ENCODE peak calls at places on chromosomes 12 and 14, in five cellular contexts. One of them, this sample, is unnamed.

GRCh38 chr14:102848830-102849521 is 71.7 kb downstream of the TRAF3 start:
- DNase-seq in ovary: peak; percentile 60
- DNase-seq in heart left ventricle: peak; percentile 33
- DNase-seq in uterus: no peak
- DNase-seq in body of pancreas: peak; percentile 50
- DNase-seq in this sample: peak; percentile 79

GRCh38 chr12:88544991-88545684 is 35.1 kb downstream of the KITLG start:
- DNase-seq in body of pancreas: no peak
- DNase-seq in heart left ventricle: no peak
- DNase-seq in uterus: no peak
- DNase-seq in ovary: no peak
- DNase-seq in this sample: no peak

GRCh38 chr12:14256555-14257169 is 108.8 kb upstream of the ATF7IP start:
- DNase-seq in ovary: peak; percentile 83
- DNase-seq in heart left ventricle: peak; percentile 83
- DNase-seq in uterus: peak; percentile 85
- DNase-seq in body of pancreas: peak; percentile 87
- DNase-seq in this sample: peak; percentile 92

GRCh38 chr12:25194211-25194610 is 749 bp downstream of the DNAI7 start:
- DNase-seq in heart left ventricle: no peak
- DNase-seq in body of pancreas: no peak
- DNase-seq in ovary: no peak
- DNase-seq in uterus: no peak
- DNase-seq in this sample: no peak

GRCh38 chr12:104682790-104683279 is 226.1 kb downstream of the CHST11 start:
- DNase-seq in body of pancreas: no peak
- DNase-seq in ovary: no peak
- DNase-seq in uterus: no peak
- DNase-seq in heart left ventricle: no peak
- DNase-seq in this sample: no peak

GRCh38 chr12:26177303-26177702 is 18.1 kb upstream of the SSPN start:
- DNase-seq in body of pancreas: no peak
- DNase-seq in heart left ventricle: no peak
- DNase-seq in uterus: no peak
- DNase-seq in ovary: no peak
- DNase-seq in this sample: no peak

GRCh38 chr12:11762723-11763326 is 113.4 kb downstream of the ETV6 start:
- DNase-seq in heart left ventricle: no peak
- DNase-seq in uterus: no peak
- DNase-seq in ovary: no peak
- DNase-seq in body of pancreas: no peak
- DNase-seq in this sample: no peak

GRCh38 chr12:43578782-43579181 is 26.8 kb upstream of the ADAMTS20 start:
- DNase-seq in uterus: no peak
- DNase-seq in ovary: no peak
- DNase-seq in heart left ventricle: no peak
- DNase-seq in body of pancreas: no peak
- DNase-seq in this sample: no peak

GRCh38 chr12:108768591-108769500 is 37.5 kb upstream of the CORO1C start:
- DNase-seq in heart left ventricle: no peak
- DNase-seq in uterus: no peak
- DNase-seq in body of pancreas: peak; percentile 71
- DNase-seq in ovary: no peak
- DNase-seq in this sample: peak; percentile 87

GRCh38 chr14:98177551-98177950 is 1094.4 kb downstream of the BCL11B start:
- DNase-seq in heart left ventricle: no peak
- DNase-seq in ovary: no peak
- DNase-seq in uterus: no peak
- DNase-seq in body of pancreas: no peak
- DNase-seq in this sample: no peak

GRCh38 chr12:67647547-67648305 is 819 bp upstream of the DYRK2 start:
- DNase-seq in ovary: peak; percentile 81
- DNase-seq in uterus: peak; percentile 75
- DNase-seq in body of pancreas: peak; percentile 84
- DNase-seq in heart left ventricle: peak; percentile 85
- DNase-seq in this sample: peak; percentile 90

GRCh38 chr14:95157195-95157986 is at the start of gene DICER1:
- DNase-seq in heart left ventricle: peak; percentile 98
- DNase-seq in ovary: peak; percentile 99
- DNase-seq in uterus: peak; percentile 97
- DNase-seq in body of pancreas: peak; percentile 98
- DNase-seq in this sample: peak; percentile 96
- TF ChIP-seq POLR2A in heart left ventricle: peak; percentile 84
- TF ChIP-seq POLR2A in ovary: peak; percentile 61
- TF ChIP-seq POLR2A in uterus: peak; percentile 53
- TF ChIP-seq POLR2A in body of pancreas: peak; percentile 63
- TF ChIP-seq POLR2A in this sample: no peak

GRCh38 chr12:53101931-53102781 is 1.1 kb upstream of the SOAT2 start:
- DNase-seq in heart left ventricle: no peak
- DNase-seq in uterus: no peak
- DNase-seq in ovary: peak; percentile 33
- DNase-seq in body of pancreas: no peak
- DNase-seq in this sample: no peak
- H3K4me1 ChIP-seq in heart left ventricle: peaks cover 16% of the 10 kb centered on the region
- H3K4me1 ChIP-seq in uterus: no peaks in the 10 kb centered on the region
- H3K4me1 ChIP-seq in ovary: peaks cover 5% of the 10 kb centered on the region
- H3K4me1 ChIP-seq in body of pancreas: peaks cover 43% of the 10 kb centered on the region
- H3K4me1 ChIP-seq in this sample: peaks cover 21% of the 10 kb centered on the region

GRCh38 chr12:75814856-75815754 is 216.5 kb downstream of the PHLDA1 start:
- DNase-seq in body of pancreas: no peak
- DNase-seq in heart left ventricle: peak; percentile 46
- DNase-seq in ovary: no peak
- DNase-seq in uterus: peak; percentile 56
- DNase-seq in this sample: no peak

GRCh38 chr12:75809745-75810144 is 221.8 kb downstream of the PHLDA1 start:
- DNase-seq in heart left ventricle: no peak
- DNase-seq in ovary: no peak
- DNase-seq in uterus: no peak
- DNase-seq in body of pancreas: no peak
- DNase-seq in this sample: no peak

GRCh38 chr12:75812341-75813018 is 219.1 kb downstream of the PHLDA1 start:
- DNase-seq in body of pancreas: no peak
- DNase-seq in ovary: no peak
- DNase-seq in uterus: peak; percentile 20
- DNase-seq in heart left ventricle: no peak
- DNase-seq in this sample: no peak

GRCh38 chr12:75815756-75816155 is 215.8 kb downstream of the PHLDA1 start:
- DNase-seq in uterus: no peak
- DNase-seq in ovary: no peak
- DNase-seq in body of pancreas: no peak
- DNase-seq in heart left ventricle: no peak
- DNase-seq in this sample: no peak

GRCh38 chr12:75813066-75813465 is 218.5 kb downstream of the PHLDA1 start:
- DNase-seq in uterus: no peak
- DNase-seq in heart left ventricle: no peak
- DNase-seq in body of pancreas: no peak
- DNase-seq in ovary: no peak
- DNase-seq in this sample: no peak
- H3K4me3 ChIP-seq in uterus: no peak overlapping the region
- H3K4me3 ChIP-seq in heart left ventricle: no peak overlapping the region
- H3K4me3 ChIP-seq in body of pancreas: no peak overlapping the region
- H3K4me3 ChIP-seq in ovary: no peak overlapping the region
- H3K4me3 ChIP-seq in this sample: no peak overlapping the region

GRCh38 chr14:70909788-70910614 is 2.7 kb downstream of the PCNX1 start:
- DNase-seq in heart left ventricle: no peak
- DNase-seq in body of pancreas: no peak
- DNase-seq in uterus: peak; percentile 23
- DNase-seq in ovary: no peak
- DNase-seq in this sample: no peak

GRCh38 chr14:70906785-70907171 is 481 bp upstream of the PCNX1 start:
- DNase-seq in heart left ventricle: no peak
- DNase-seq in ovary: no peak
- DNase-seq in body of pancreas: no peak
- DNase-seq in uterus: no peak
- DNase-seq in this sample: no peak

GRCh38 chr14:70907172-70907995 is at the start of gene PCNX1:
- DNase-seq in uterus: peak; percentile 88
- DNase-seq in body of pancreas: peak; percentile 92
- DNase-seq in heart left ventricle: peak; percentile 91
- DNase-seq in ovary: peak; percentile 94
- DNase-seq in this sample: peak; percentile 98

GRCh38 chr14:70908918-70909641 is 1.8 kb downstream of the PCNX1 start:
- DNase-seq in ovary: no peak
- DNase-seq in uterus: no peak
- DNase-seq in body of pancreas: no peak
- DNase-seq in heart left ventricle: no peak
- DNase-seq in this sample: no peak

GRCh38 chr14:70907996-70908917 is 998 bp downstream of the PCNX1 start:
- DNase-seq in uterus: peak; percentile 49
- DNase-seq in heart left ventricle: peak; percentile 61
- DNase-seq in body of pancreas: peak; percentile 64
- DNase-seq in ovary: peak; percentile 82
- DNase-seq in this sample: peak; percentile 92
- TF ChIP-seq POLR2A in uterus: no peak
- TF ChIP-seq POLR2A in heart left ventricle: no peak
- TF ChIP-seq POLR2A in body of pancreas: no peak
- TF ChIP-seq POLR2A in ovary: peak; percentile 18
- TF ChIP-seq POLR2A in this sample: no peak

GRCh38 chr12:115160290-115161108 is 476.5 kb upstream of the TBX3 start:
- DNase-seq in heart left ventricle: no peak
- DNase-seq in ovary: no peak
- DNase-seq in body of pancreas: no peak
- DNase-seq in uterus: no peak
- DNase-seq in this sample: no peak
- H3K4me1 ChIP-seq in heart left ventricle: no peaks in the 10 kb centered on the region
- H3K4me1 ChIP-seq in ovary: no peaks in the 10 kb centered on the region
- H3K4me1 ChIP-seq in body of pancreas: no peaks in the 10 kb centered on the region
- H3K4me1 ChIP-seq in uterus: no peaks in the 10 kb centered on the region
- H3K4me1 ChIP-seq in this sample: no peaks in the 10 kb centered on the region

GRCh38 chr12:124713436-124714082 is 146.1 kb upstream of the NCOR2 start:
- DNase-seq in ovary: no peak
- DNase-seq in body of pancreas: no peak
- DNase-seq in heart left ventricle: peak; percentile 50
- DNase-seq in uterus: peak; percentile 63
- DNase-seq in this sample: no peak
- H3K4me3 ChIP-seq in ovary: no peak overlapping the region
- H3K4me3 ChIP-seq in body of pancreas: no peak overlapping the region
- H3K4me3 ChIP-seq in heart left ventricle: peak overlapping the region; percentile 46
- H3K4me3 ChIP-seq in uterus: peak overlapping the region; percentile 8
- H3K4me3 ChIP-seq in this sample: peak overlapping the region; percentile 17

DNA sequence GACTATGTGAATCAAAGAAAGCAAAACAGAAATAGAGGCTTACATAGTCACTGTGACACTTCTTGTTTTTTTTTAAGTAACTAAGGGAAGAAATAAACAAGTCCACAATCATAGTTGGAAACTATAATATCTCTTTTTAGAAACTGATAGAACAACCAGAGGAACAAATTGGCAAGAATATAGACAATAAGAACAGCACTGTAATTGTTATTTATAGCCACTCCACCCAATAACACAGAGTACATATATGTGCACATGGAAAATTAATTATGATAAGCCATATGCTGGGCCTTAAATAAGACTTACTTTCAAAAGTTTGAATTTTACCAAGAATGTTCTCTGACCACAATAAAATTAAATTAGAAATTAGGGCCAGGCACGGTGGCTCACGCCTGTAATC is 101.1 kb downstream of the PLEKHG7 start:
- DNase-seq in uterus: no peak
- DNase-seq in body of pancreas: no peak
- DNase-seq in ovary: no peak
- DNase-seq in heart left ventricle: no peak
- DNase-seq in this sample: no peak
- TF ChIP-seq POLR2A in uterus: no peak
- TF ChIP-seq POLR2A in body of pancreas: no peak
- TF ChIP-seq POLR2A in ovary: no peak
- TF ChIP-seq POLR2A in heart left ventricle: no peak
- TF ChIP-seq POLR2A in this sample: no peak

This sample was measured in spleen.